ENCODE peak calls at places on chromosomes 3 and 15, in nine cellular contexts. J, O, A, L, G, B, I, U and Q are unnamed samples.

GRCh38 chr3:32281570-32282106 is 43.2 kb downstream of the CMTM8 start:
- DNase-seq in G (no peak), J (no peak), U (no peak), A (no peak), O (no peak), I (no peak), B (no peak), L (no peak), Q (no peak)

GRCh38 chr3:173396191-173397041 is 1.1 kb upstream of the NLGN1 start:
- DNase-seq in I (no peak), U (no peak), L (peak; percentile 44), B (no peak), O (peak; percentile 20), A (peak; percentile 8), G (no peak), J (peak; percentile 28), Q (no peak)

GRCh38 chr3:124059580-124059979 is 67.7 kb upstream of the ROPN1 start:
- DNase-seq in U (no peak), O (no peak), A (no peak), I (no peak), B (no peak), L (peak; percentile 5), G (no peak), J (no peak), Q (no peak)

GRCh38 chr3:8318002-8318649 is 183.5 kb upstream of the LMCD1 start:
- DNase-seq in O (no peak), L (peak; percentile 92), I (no peak), A (no peak), U (peak; percentile 35), G (no peak), B (no peak), J (no peak), Q (no peak)

GRCh38 chr15:73899197-73900128 is 26.1 kb downstream of the TBC1D21 start:
- DNase-seq in A (peak; percentile 34), U (no peak), B (no peak), O (no peak), G (no peak), I (no peak), J (no peak), L (peak; percentile 45), Q (no peak)

GRCh38 chr15:41465822-41466421 is 27.8 kb upstream of the ITPKA start:
- DNase-seq in L (peak; percentile 80), U (no peak), G (no peak), I (no peak), B (no peak), A (no peak), O (no peak), J (peak; percentile 11), Q (no peak)

GRCh38 chr3:174270841-174271240 is 588.3 kb upstream of the NAALADL2 start:
- DNase-seq in A (no peak), L (peak; percentile 61), G (no peak), B (no peak), O (no peak), I (no peak), J (no peak), U (peak; percentile 2), Q (no peak)

GRCh38 chr15:99421172-99421656 is 144.6 kb upstream of the MEF2A start:
- DNase-seq in J (no peak), O (no peak), U (no peak), A (no peak), L (peak; percentile 37), G (peak; percentile 64), I (peak; percentile 20), B (no peak), Q (peak; percentile 53)